ENCODE peak calls at places on chromosome 10, in nine cellular contexts. R, H, I, Z, L, P, G, Q and U are unnamed samples.

GRCh38 chr10:108787932-108788331 is 1135.4 kb downstream of the XPNPEP1 start:
- DNase-seq in R (no peak), Z (no peak), L (no peak), H (no peak), G (no peak), P (no peak), Q (no peak), I (no peak), U (no peak)

GRCh38 chr10:6044060-6044459 is 18.1 kb downstream of the IL2RA start:
- DNase-seq in I (no peak), H (no peak), L (no peak), Z (no peak), G (no peak), Q (no peak), P (no peak), R (no peak), U (no peak)

GRCh38 chr10:75122505-75122904 is 11.0 kb downstream of the SAMD8 start:
- DNase-seq in Z (no peak), R (no peak), Q (no peak), P (no peak), I (no peak), H (no peak), G (no peak), L (no peak), U (no peak)

GRCh38 chr10:56537984-56538383 is 176.9 kb upstream of the ZWINT start:
- DNase-seq in Z (peak; percentile 29), R (no peak), G (no peak), I (no peak), L (no peak), Q (no peak), H (no peak), P (no peak), U (peak; percentile 81)

GRCh38 chr10:5360318-5360915 is 4.3 kb upstream of the UCN3 start:
- DNase-seq in Q (no peak), L (no peak), P (no peak), G (no peak), I (no peak), R (no peak), H (no peak), Z (no peak), U (no peak)

GRCh38 chr10:78576276-78576675 is 492.5 kb upstream of the ZMIZ1 start:
- DNase-seq in Z (no peak), H (no peak), G (no peak), L (no peak), Q (no peak), R (no peak), P (no peak), I (no peak), U (no peak)

GRCh38 chr10:103353281-103353680 is 2.3 kb upstream of the PCGF6 start:
- DNase-seq in R (no peak), P (no peak), H (no peak), L (no peak), G (no peak), Q (no peak), Z (no peak), I (no peak), U (peak; percentile 18)

GRCh38 chr10:86329093-86329710 is 37.4 kb downstream of the GRID1 start:
- DNase-seq in P (no peak), R (no peak), I (no peak), L (no peak), Z (no peak), H (no peak), G (no peak), Q (no peak), U (no peak)

GRCh38 chr10:125284875-125285597 is 124.7 kb upstream of the CTBP2 start:
- DNase-seq in L (no peak), G (no peak), Z (no peak), H (no peak), R (no peak), Q (no peak), P (no peak), I (no peak), U (no peak)

GRCh38 chr10:70982443-70982842 is 94.1 kb upstream of the PCBD1 start:
- DNase-seq in Q (no peak), I (no peak), R (no peak), Z (no peak), G (no peak), L (no peak), P (no peak), H (peak; percentile 41), U (no peak)

GRCh38 chr10:131646551-131647525 is 254.0 kb upstream of the PPP2R2D start:
- DNase-seq in H (no peak), Q (peak; percentile 34), L (no peak), R (no peak), Z (no peak), P (no peak), G (no peak), I (no peak), U (no peak)

GRCh38 chr10:32958085-32958991 is at the start of gene ITGB1:
- DNase-seq in Z (no peak), L (peak; percentile 48), Q (peak; percentile 98), G (peak; percentile 86), H (peak; percentile 66), I (peak; percentile 96), P (peak; percentile 89), R (peak; percentile 85), U (peak; percentile 99)

GRCh38 chr10:28284126-28284525 is 18.7 kb downstream of the MPP7 start:
- DNase-seq in H (no peak), Q (no peak), L (no peak), R (no peak), G (no peak), Z (no peak), I (no peak), P (no peak), U (peak; percentile 31)

GRCh38 chr10:62647375-62648092 is 157.0 kb upstream of the ADO start:
- DNase-seq in R (no peak), G (no peak), H (no peak), P (peak; percentile 26), L (no peak), I (no peak), Z (no peak), Q (no peak), U (no peak)

GRCh38 chr10:59372543-59372942 is 10.2 kb upstream of the FAM13C start:
- DNase-seq in I (no peak), G (no peak), L (no peak), P (no peak), Z (no peak), R (no peak), H (no peak), Q (no peak), U (no peak)

GRCh38 chr10:10460452-10460851 is 557.2 kb upstream of the CELF2 start:
- DNase-seq in Q (no peak), I (no peak), P (no peak), Z (no peak), H (no peak), G (no peak), R (no peak), L (no peak), U (no peak)

GRCh38 chr10:85527610-85528317 is 838.8 kb downstream of the GRID1 start:
- DNase-seq in Z (no peak), R (no peak), G (no peak), H (no peak), L (no peak), Q (no peak), P (no peak), I (no peak), U (peak; percentile 19)

GRCh38 chr10:114045071-114045737 is 1.5 kb downstream of the ADRB1 start:
- DNase-seq in H (no peak), L (no peak), G (no peak), R (peak; percentile 26), P (peak; percentile 21), Q (peak; percentile 75), I (peak; percentile 22), Z (no peak), U (peak; percentile 84)

GRCh38 chr10:6583447-6583846 is 3.4 kb upstream of the PRKCQ start:
- DNase-seq in H (no peak), Q (no peak), L (no peak), G (peak; percentile 56), Z (no peak), I (no peak), P (peak; percentile 83), R (no peak), U (no peak)

GRCh38 chr10:35971397-35971796 is 329.3 kb upstream of the FZD8 start:
- DNase-seq in L (no peak), R (no peak), Z (no peak), H (no peak), I (no peak), P (no peak), Q (no peak), G (no peak), U (no peak)